ENCODE peak calls at places on chromosomes 13 and 19, in four cellular contexts. G is foreskin fibroblast, N is mesothelial cell of epicardium, W is A549. D is an unnamed sample.

GRCh38 chr13:51523082-51523518 is 61.2 kb upstream of the WDFY2 start:
- DNase-seq in G (peak), N (no peak), W (no peak), D (no peak)

GRCh38 chr19:33872445-33873320 is 76.0 kb downstream of the KCTD15 start:
- DNase-seq in G (no peak), N (no peak), W (no peak), D (no peak)

GRCh38 chr13:78254113-78254512 is 335.5 kb upstream of the EDNRB start:
- DNase-seq in G (no peak), N (no peak), W (no peak), D (no peak)

GRCh38 chr19:8050274-8051096 is 2.1 kb upstream of the CCL25 start:
- DNase-seq in G (peak), N (peak), W (peak), D (peak)

GRCh38 chr13:29081036-29081435 is 260.9 kb downstream of the MTUS2 start:
- DNase-seq in G (no peak), N (no peak), W (no peak), D (no peak)

GRCh38 chr13:65387743-65388347 is 1842.3 kb downstream of the PCDH9 start:
- DNase-seq in G (no peak), N (no peak), W (no peak), D (no peak)

GRCh38 chr13:111977184-111977516 is 89.8 kb upstream of the SOX1 start:
- DNase-seq in G (no peak), N (no peak), W (no peak), D (no peak)

GRCh38 chr19:7625763-7626372 is 3.5 kb downstream of the XAB2 start:
- DNase-seq in G (no peak), N (no peak), W (no peak), D (no peak)

GRCh38 chr19:8335343-8336071 is 7.6 kb downstream of the KANK3 start:
- DNase-seq in G (no peak), N (no peak), W (peak), D (no peak)

GRCh38 chr19:10758978-10759377 is 41.1 kb downstream of the DNM2 start:
- DNase-seq in G (no peak), N (no peak), W (no peak), D (no peak)

GRCh38 chr13:110047511-110047910 is 259.4 kb downstream of the COL4A1 start:
- DNase-seq in G (no peak), N (no peak), W (no peak), D (no peak)

GRCh38 chr13:79776538-79776937 is 295.6 kb downstream of the NDFIP2 start:
- DNase-seq in G (peak), N (no peak), W (no peak), D (peak)

GRCh38 chr13:32045963-32046785 is 14.6 kb downstream of the FRY start:
- DNase-seq in G (no peak), N (no peak), W (no peak), D (no peak)

GRCh38 chr13:33775339-33776108 is 42.4 kb upstream of the RFC3 start:
- DNase-seq in G (no peak), N (no peak), W (no peak), D (no peak)

GRCh38 chr19:28575816-28576215 is 637.1 kb downstream of the UQCRFS1 start:
- DNase-seq in G (no peak), N (no peak), W (no peak), D (no peak)

GRCh38 chr13:113208424-113209335 is at the start of gene PCID2:
- DNase-seq in G (peak), N (peak), W (peak), D (peak)